ENCODE peak calls at places on chromosomes 16 and 17, in seven cellular contexts. G, Z, U, Y, H, S and P are unnamed samples.

GRCh38 chr16:85062303-85062702 is 34.7 kb downstream of the KIAA0513 start:
- DNase-seq in G (no peak), Z (no peak), U (no peak), Y (no peak), H (no peak), S (no peak), P (no peak)

GRCh38 chr16:3980311-3981111 is 100.0 kb upstream of the CREBBP start:
- DNase-seq in G (no peak), Z (no peak), U (peak; percentile 23), Y (no peak), H (peak; percentile 87), S (no peak), P (no peak)

GRCh38 chr16:14564881-14565687 is 65.0 kb downstream of the PARN start:
- DNase-seq in G (no peak), Z (no peak), U (no peak), Y (no peak), H (peak; percentile 4), S (no peak), P (no peak)

GRCh38 chr17:6232768-6233130 is 162.6 kb downstream of the WSCD1 start:
- DNase-seq in G (no peak), Z (no peak), U (no peak), Y (no peak), H (no peak), S (no peak), P (no peak)

GRCh38 chr16:7268182-7268581 is 64.5 kb upstream of the RBFOX1 start:
- DNase-seq in G (no peak), Z (no peak), U (no peak), Y (no peak), H (no peak), S (no peak), P (no peak)

GRCh38 chr17:44555056-44555455 is 2.2 kb upstream of the FZD2 start:
- DNase-seq in G (no peak), Z (no peak), U (no peak), Y (no peak), H (peak; percentile 73), S (no peak), P (no peak)

GRCh38 chr17:77453613-77454559 is 313.1 kb downstream of the SEC14L1 start:
- DNase-seq in G (no peak), Z (no peak), U (no peak), Y (peak; percentile 85), H (no peak), S (no peak), P (no peak)

GRCh38 chr16:85577899-85578598 is 35.1 kb upstream of the GSE1 start:
- DNase-seq in G (no peak), Z (no peak), U (no peak), Y (no peak), H (no peak), S (no peak), P (no peak)

GRCh38 chr17:6328279-6328678 is 106.6 kb downstream of the AIPL1 start:
- DNase-seq in G (no peak), Z (no peak), U (no peak), Y (no peak), H (no peak), S (no peak), P (peak; percentile 7)

GRCh38 chr16:709651-710499 is 4.3 kb upstream of the FBXL16 start:
- DNase-seq in G (no peak), Z (peak; percentile 40), U (peak; percentile 17), Y (no peak), H (peak; percentile 66), S (no peak), P (no peak)